ENCODE peak calls at places on chromosomes 2 and 18, in seven cellular contexts. V is stomach, E is right lobe of liver, K is gastrocnemius medialis, W is Peyer's patch, F is thyroid gland, O is heart left ventricle. Y is an unnamed sample. For H3K27me3, the result is how much of the 10 kb centered on the place peaks cover.

GRCh38 chr18:37445368-37445767 is 120.2 kb downstream of the CELF4 start:
- DNase-seq in F (no peak), O (no peak), K (no peak), V (no peak), E (no peak), W (no peak), Y (no peak)

GRCh38 chr18:7459851-7460774 is 107.0 kb upstream of the PTPRM start:
- DNase-seq in V (no peak), F (no peak), W (no peak), K (no peak), O (peak), E (no peak), Y (no peak)

GRCh38 chr2:32416519-32416918 is 59.7 kb downstream of the BIRC6 start:
- DNase-seq in E (no peak), O (no peak), F (no peak), V (no peak), W (no peak), K (no peak), Y (no peak)

GRCh38 chr2:56314809-56315208 is 131.0 kb downstream of the CCDC85A start:
- DNase-seq in F (no peak), K (no peak), V (no peak), E (no peak), W (no peak), O (no peak), Y (no peak)

GRCh38 chr18:79845164-79845563 is 47.4 kb downstream of the KCNG2 start:
- DNase-seq in K (no peak), O (no peak), E (no peak), V (no peak), W (no peak), F (no peak), Y (no peak)

GRCh38 chr2:219176818-219177593 is at the start of gene CNPPD1:
- DNase-seq in E (peak), O (peak), K (peak), V (peak), W (peak), F (peak), Y (peak)

GRCh38 chr2:65265090-65266045 is 37.7 kb downstream of the ACTR2 start:
- DNase-seq in K (no peak), E (no peak), W (peak), O (no peak), V (no peak), F (no peak), Y (no peak)

GRCh38 chr2:236892721-236893120 is 193.0 kb upstream of the COPS8 start:
- DNase-seq in V (no peak), W (no peak), F (no peak), E (no peak), O (no peak), K (no peak), Y (no peak)

GRCh38 chr2:130156624-130157004 is 11.7 kb upstream of the CCDC74B start:
- DNase-seq in F (no peak), E (no peak), V (no peak), O (no peak), K (no peak), W (no peak), Y (no peak)

GRCh38 chr18:9868857-9869712 is 16.7 kb upstream of the TXNDC2 start:
- DNase-seq in V (no peak), W (no peak), O (no peak), E (no peak), F (no peak), K (no peak), Y (no peak)

GRCh38 chr2:150028337-150028736 is 440.8 kb upstream of the MMADHC start:
- DNase-seq in K (no peak), E (no peak), O (no peak), W (no peak), V (no peak), F (no peak), Y (no peak)

GRCh38 chr2:191012845-191013616 is 940 bp downstream of the STAT1 start:
- DNase-seq in E (no peak), F (peak), V (no peak), W (no peak), O (no peak), K (no peak), Y (no peak)

GRCh38 chr2:129775941-129776653 is 203.4 kb upstream of the RAB6C start:
- DNase-seq in W (no peak), V (no peak), K (no peak), O (no peak), F (no peak), E (no peak), Y (no peak)

GRCh38 chr2:174026122-174026845 is 61.1 kb upstream of the SP3 start:
- DNase-seq in F (no peak), E (no peak), O (no peak), W (no peak), V (no peak), K (no peak), Y (no peak)

GRCh38 chr18:56196495-56197225 is 441.7 kb downstream of the TXNL1 start:
- DNase-seq in W (no peak), K (no peak), V (no peak), O (no peak), E (no peak), F (no peak), Y (no peak)

GRCh38 chr18:79400091-79400590 is 4.4 kb downstream of the NFATC1 start:
- DNase-seq in E (no peak), F (peak), V (peak), O (peak), K (peak), W (peak), Y (peak)

GRCh38 chr2:217746741-217747287 is 256.0 kb downstream of the TNS1 start:
- DNase-seq in E (no peak), F (no peak), V (no peak), K (no peak), W (no peak), O (no peak), Y (no peak)

GRCh38 chr2:188695953-188696352 is 278.2 kb upstream of the COL3A1 start:
- DNase-seq in O (no peak), E (no peak), V (no peak), F (no peak), W (no peak), K (no peak), Y (no peak)

GRCh38 chr2:95231723-95232122 is 24.4 kb downstream of the ZNF892 start:
- DNase-seq in K (no peak), O (no peak), E (peak), W (peak), V (peak), F (peak), Y (peak)

GRCh38 chr2:53827398-53828175 is 32.2 kb downstream of the GPR75 start:
- DNase-seq in W (no peak), F (no peak), E (no peak), K (no peak), O (no peak), V (no peak), Y (peak)

GRCh38 chr18:27750014-27750413 is 426.9 kb downstream of the CDH2 start:
- DNase-seq in E (peak), W (no peak), O (no peak), V (peak), F (no peak), K (no peak), Y (no peak)

GRCh38 chr2:241218131-241219029 is 29.9 kb downstream of the ANO7 start:
- DNase-seq in V (peak), W (peak), O (peak), F (peak), E (no peak), K (no peak), Y (peak)

GRCh38 chr2:120398961-120399888 is 53.3 kb downstream of the INHBB start:
- DNase-seq in F (peak), V (peak), K (no peak), O (peak), W (peak), E (peak), Y (peak)

GRCh38 chr2:98759338-98759737 is 28.4 kb upstream of the MGAT4A start:
- DNase-seq in W (no peak), E (no peak), K (no peak), F (no peak), V (no peak), O (no peak), Y (no peak)

GRCh38 chr2:217223222-217223930 is 363.5 kb upstream of the TNP1 start:
- DNase-seq in V (no peak), O (no peak), K (no peak), F (no peak), E (no peak), W (no peak), Y (no peak)

GRCh38 chr2:73979686-73980085 is 5.0 kb upstream of the TET3 start:
- DNase-seq in E (no peak), W (no peak), V (no peak), O (no peak), K (no peak), F (no peak), Y (no peak)

GRCh38 chr2:202346180-202346579 is 29.9 kb upstream of the BMPR2 start:
- DNase-seq in O (no peak), V (no peak), K (no peak), W (no peak), F (no peak), E (no peak), Y (no peak)

GRCh38 chr2:237304763-237305514 is 109.0 kb downstream of the COL6A3 start:
- DNase-seq in E (no peak), W (peak), V (no peak), K (no peak), F (no peak), O (no peak), Y (no peak)

GRCh38 chr2:37472959-37473358 is 128.5 kb downstream of the QPCT start:
- DNase-seq in W (no peak), V (no peak), E (peak), O (no peak), F (peak), K (no peak), Y (no peak)

GRCh38 chr18:5975111-5975622 is 79.8 kb upstream of the TMEM200C start:
- DNase-seq in E (no peak), O (no peak), V (no peak), F (no peak), W (no peak), K (no peak), Y (no peak)

GRCh38 chr2:229714080-229714735 is at the start of gene DNER:
- DNase-seq in V (peak), K (no peak), W (no peak), F (no peak), O (no peak), E (peak), Y (no peak)

GRCh38 chr2:144629937-144630336 is 110.0 kb upstream of the ZEB2 start:
- DNase-seq in W (no peak), F (no peak), V (no peak), O (no peak), E (no peak), K (no peak), Y (no peak)
- H3K27me3 ChIP-seq in W (under half), F (under half), V (under half), O (under half), E (under half), K (under half), Y (under half)

GRCh38 chr2:11677146-11678055 is 7.4 kb upstream of the NTSR2 start:
- DNase-seq in K (peak), W (peak), F (peak), E (no peak), O (no peak), V (peak), Y (no peak)

GRCh38 chr2:11678306-11678960 is 8.4 kb upstream of the NTSR2 start:
- DNase-seq in K (peak), E (no peak), W (peak), O (peak), V (peak), F (no peak), Y (no peak)

GRCh38 chr2:11679491-11680130 is 9.6 kb upstream of the NTSR2 start:
- DNase-seq in W (peak), O (peak), F (no peak), V (peak), E (no peak), K (peak), Y (no peak)

GRCh38 chr2:11680181-11680900 is 10.3 kb upstream of the NTSR2 start:
- DNase-seq in V (peak), F (no peak), E (no peak), O (peak), K (peak), W (peak), Y (no peak)

DNA sequence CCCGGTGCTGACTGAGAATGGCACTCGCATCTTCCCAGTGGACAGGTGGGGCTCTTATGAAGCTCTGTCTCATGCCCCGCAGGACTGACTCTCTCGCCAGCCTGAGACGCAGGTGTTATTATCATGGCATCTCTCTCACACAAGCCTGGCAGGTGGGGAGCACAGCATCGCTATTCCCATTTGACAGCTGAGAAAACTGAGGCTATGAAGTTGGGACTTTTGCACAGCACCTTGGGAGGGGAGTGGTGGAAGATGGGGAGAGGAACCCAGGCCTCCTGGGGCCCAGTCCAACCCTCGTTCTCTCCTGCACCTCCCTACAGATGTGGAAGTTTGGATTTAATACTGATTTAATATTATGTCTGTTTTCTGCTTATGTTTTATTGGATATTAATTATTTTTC is 9.0 kb upstream of the NTSR2 start:
- DNase-seq in E (no peak), K (no peak), F (no peak), W (peak), V (peak), O (peak), Y (no peak)
- TF ChIP-seq POLR2A in E (no peak), K (no peak), F (no peak), W (no peak), V (no peak), O (no peak), Y (no peak)

DNA sequence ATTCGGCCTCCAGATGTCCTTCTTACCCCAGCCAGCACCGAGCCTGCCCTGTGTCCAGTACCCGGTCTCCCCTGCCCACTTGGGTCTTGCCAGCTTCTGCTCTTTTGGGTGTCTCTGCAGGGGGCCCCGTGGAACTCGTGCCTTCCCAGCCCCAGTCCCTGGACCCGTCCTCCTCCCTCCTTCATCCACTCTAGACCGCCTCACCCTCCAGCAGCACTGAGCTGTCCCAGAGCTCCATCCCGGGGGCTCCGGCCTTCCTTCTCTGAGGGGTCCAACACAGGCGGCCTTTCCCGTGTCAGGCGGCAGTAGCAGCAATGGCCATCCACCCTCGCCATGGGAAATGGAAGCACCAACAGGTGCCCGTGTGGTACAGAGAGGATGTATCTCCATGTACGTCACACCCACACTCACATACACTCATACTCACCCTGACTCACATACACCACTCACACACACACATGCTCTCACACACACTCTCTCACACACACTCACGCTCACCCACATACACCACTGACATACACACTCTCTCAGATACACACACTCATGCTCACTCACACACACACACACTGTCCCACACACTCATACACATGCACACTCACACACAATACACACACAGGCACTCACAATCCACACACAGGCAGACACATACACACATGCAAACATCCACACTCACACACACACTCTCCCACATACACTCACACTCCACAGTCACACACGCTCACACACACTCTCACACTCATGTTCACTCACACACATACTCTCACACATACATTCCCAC is 827.5 kb upstream of the SALL3 start:
- DNase-seq in O (no peak), K (no peak), V (no peak), F (no peak), W (no peak), E (no peak), Y (no peak)
- H3K27me3 ChIP-seq in O (under half), K (under half), V (under half), F (under half), W (under half), E (under half), Y (under half)

DNA sequence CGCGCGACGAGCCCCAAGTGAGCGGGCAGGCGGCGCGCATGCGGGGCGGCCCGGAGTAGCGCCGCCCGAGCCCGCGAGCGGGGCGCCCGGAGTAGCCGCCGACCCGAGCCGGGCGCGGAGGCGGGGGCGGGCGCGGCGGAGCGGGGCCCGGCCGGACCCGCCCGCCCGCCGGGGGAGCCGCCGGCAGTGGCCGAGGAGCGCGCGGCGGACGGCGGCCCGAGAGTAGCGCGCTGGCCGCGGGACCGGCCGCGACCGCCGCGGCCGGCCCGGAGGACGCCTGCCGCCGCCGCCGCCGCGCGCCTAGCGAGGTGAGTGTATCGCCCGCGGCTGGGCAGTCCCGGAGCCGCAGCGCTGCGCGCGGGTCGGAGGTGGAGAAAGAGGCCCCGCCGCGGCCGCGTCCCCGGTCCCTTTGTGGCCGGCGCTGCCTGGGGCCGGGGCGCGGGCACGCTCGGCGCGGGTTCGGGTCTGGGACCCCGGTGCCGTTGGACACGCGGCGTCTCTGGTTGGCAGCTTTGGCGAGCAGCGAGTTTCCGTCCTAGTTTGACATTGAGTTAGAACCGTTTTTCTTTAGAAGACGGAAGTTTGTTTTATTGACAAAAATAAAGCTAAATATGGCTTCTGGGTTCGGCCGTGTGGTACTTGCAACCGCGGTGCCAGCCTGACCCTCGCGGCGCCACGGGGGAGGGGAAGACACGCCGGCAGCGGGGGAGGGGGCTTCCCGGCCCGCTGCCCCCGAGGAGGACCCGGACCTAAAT is at the start of gene GALNT1:
- DNase-seq in E (peak), O (peak), V (no peak), K (no peak), F (peak), W (peak), Y (no peak)
- TF ChIP-seq POLR2A in E (no peak), O (no peak), V (no peak), K (no peak), F (no peak), W (no peak), Y (no peak)

GRCh38 chr2:126947090-126947404 is 48.4 kb downstream of the TEX51 start:
- DNase-seq in K (no peak), F (no peak), W (no peak), E (no peak), V (no peak), O (no peak), Y (no peak)
- H3K27me3 ChIP-seq in K (under half), F (under half), W (under half), E (under half), V (under half), O (under half), Y (under half)

GRCh38 chr18:50374753-50375391 is at the start of gene SKA1:
- DNase-seq in K (peak), W (peak), O (peak), V (peak), F (peak), E (peak), Y (peak)
- TF ChIP-seq POLR2A in K (peak), W (peak), O (no peak), V (no peak), F (peak), E (peak), Y (no peak)

GRCh38 chr2:161133366-161133765 is 26.9 kb upstream of the TANK start:
- DNase-seq in F (no peak), O (no peak), E (no peak), W (no peak), K (no peak), V (no peak), Y (no peak)

GRCh38 chr2:161128885-161129284 is 31.3 kb upstream of the TANK start:
- DNase-seq in F (no peak), K (no peak), W (no peak), E (no peak), V (no peak), O (no peak), Y (no peak)

GRCh38 chr2:161130354-161130753 is 29.9 kb upstream of the TANK start:
- DNase-seq in F (no peak), O (no peak), V (no peak), E (no peak), K (no peak), W (no peak), Y (no peak)

GRCh38 chr2:161131074-161131680 is 29.1 kb upstream of the TANK start:
- DNase-seq in E (no peak), V (no peak), K (no peak), O (no peak), W (no peak), F (no peak), Y (no peak)

GRCh38 chr2:161131804-161132203 is 28.4 kb upstream of the TANK start:
- DNase-seq in E (no peak), F (no peak), W (no peak), O (no peak), V (no peak), K (no peak), Y (no peak)
- H3K27me3 ChIP-seq in E (under half), F (under half), W (under half), O (under half), V (under half), K (under half), Y (under half)

DNA sequence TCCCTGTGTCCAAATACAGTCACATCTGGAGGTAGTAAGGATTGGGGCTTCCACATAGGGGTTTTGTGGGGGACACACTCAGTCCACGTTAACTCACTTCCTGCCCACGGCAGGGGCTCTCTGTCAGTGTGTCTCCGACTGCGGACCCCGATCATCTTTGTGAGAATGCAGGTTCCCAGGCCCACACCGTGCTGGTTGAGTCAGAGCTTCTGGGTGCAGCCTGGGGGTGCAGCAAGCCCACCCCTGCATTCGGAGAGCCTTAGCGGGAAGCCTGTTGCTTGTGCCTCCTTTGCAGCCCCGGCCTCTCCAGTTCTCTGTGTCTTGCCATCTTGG is 28.0 kb downstream of the HPCAL1 start:
- DNase-seq in O (no peak), K (no peak), E (no peak), F (no peak), W (no peak), V (no peak), Y (no peak)
- TF ChIP-seq POLR2A in O (no peak), K (no peak), E (no peak), F (no peak), W (no peak), V (no peak), Y (no peak)

DNA sequence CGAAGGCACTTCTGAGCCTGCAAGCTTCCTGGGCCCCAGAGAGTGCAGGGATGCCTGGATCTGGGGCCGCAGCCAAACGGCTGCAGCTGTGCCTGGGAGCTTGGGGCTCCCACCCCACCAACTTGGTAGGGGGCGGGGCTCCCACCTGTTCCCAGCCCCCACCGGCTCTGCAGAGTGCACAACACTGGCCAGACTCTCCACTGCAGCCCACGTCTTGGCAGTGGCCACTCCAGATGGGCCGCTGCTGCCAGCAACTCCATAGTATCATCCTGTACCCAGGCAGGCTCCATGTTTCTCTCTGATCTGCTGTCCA is 9.9 kb downstream of the DYSF start:
- DNase-seq in W (no peak), E (no peak), O (no peak), K (no peak), V (no peak), F (no peak), Y (no peak)
- H3K27me3 ChIP-seq in W (under half), E (under half), O (under half), K (under half), V (under half), F (under half), Y (under half)

Y was measured in breast epithelium.